ENCODE peak calls at places on chromosomes 3 and 15, in six cellular contexts. One of them, this sample, is unnamed. For H3K9me3, the result is how much of the 10 kb centered on the place peaks cover.

GRCh38 chr15:76991048-76991447 is 3.9 kb upstream of the PSTPIP1 start:
- DNase-seq in right lobe of liver: peak
- DNase-seq in IMR-90: no peak
- DNase-seq in endothelial cell of umbilical vein: no peak
- DNase-seq in ovary: no peak
- DNase-seq in heart left ventricle: no peak
- DNase-seq in this sample: no peak

GRCh38 chr3:127803619-127804018 is 18.7 kb downstream of the MGLL start:
- DNase-seq in right lobe of liver: no peak
- DNase-seq in IMR-90: peak
- DNase-seq in endothelial cell of umbilical vein: peak
- DNase-seq in ovary: no peak
- DNase-seq in heart left ventricle: no peak
- DNase-seq in this sample: no peak

GRCh38 chr15:51969728-51970127 is 1.9 kb downstream of the LEO1 start:
- DNase-seq in right lobe of liver: no peak
- DNase-seq in IMR-90: peak
- DNase-seq in endothelial cell of umbilical vein: no peak
- DNase-seq in ovary: no peak
- DNase-seq in heart left ventricle: no peak
- DNase-seq in this sample: no peak

GRCh38 chr3:42025388-42026138 is 63.7 kb upstream of the ULK4 start:
- DNase-seq in right lobe of liver: peak
- DNase-seq in IMR-90: peak
- DNase-seq in endothelial cell of umbilical vein: peak
- DNase-seq in ovary: peak
- DNase-seq in heart left ventricle: peak
- DNase-seq in this sample: peak

GRCh38 chr3:31220431-31220830 is 312.3 kb upstream of the STT3B start:
- DNase-seq in right lobe of liver: no peak
- DNase-seq in IMR-90: no peak
- DNase-seq in endothelial cell of umbilical vein: no peak
- DNase-seq in ovary: no peak
- DNase-seq in heart left ventricle: no peak
- DNase-seq in this sample: no peak

GRCh38 chr3:139601191-139601961 is 61.8 kb upstream of the RBP1 start:
- DNase-seq in right lobe of liver: no peak
- DNase-seq in IMR-90: no peak
- DNase-seq in endothelial cell of umbilical vein: no peak
- DNase-seq in ovary: no peak
- DNase-seq in heart left ventricle: no peak
- DNase-seq in this sample: no peak

GRCh38 chr3:13009946-13010315 is 63.3 kb downstream of the IQSEC1 start:
- DNase-seq in right lobe of liver: no peak
- DNase-seq in IMR-90: no peak
- DNase-seq in endothelial cell of umbilical vein: no peak
- DNase-seq in ovary: no peak
- DNase-seq in heart left ventricle: no peak
- DNase-seq in this sample: no peak

GRCh38 chr15:31069360-31070000 is 32.0 kb downstream of the TRPM1 start:
- DNase-seq in right lobe of liver: peak
- DNase-seq in IMR-90: peak
- DNase-seq in endothelial cell of umbilical vein: peak
- DNase-seq in ovary: peak
- DNase-seq in heart left ventricle: no peak
- DNase-seq in this sample: peak

GRCh38 chr3:56833031-56833430 is 31.3 kb upstream of the ARHGEF3 start:
- DNase-seq in right lobe of liver: no peak
- DNase-seq in IMR-90: no peak
- DNase-seq in endothelial cell of umbilical vein: no peak
- DNase-seq in ovary: no peak
- DNase-seq in heart left ventricle: no peak
- DNase-seq in this sample: no peak

GRCh38 chr3:66989241-66989640 is 8.9 kb upstream of the KBTBD8 start:
- DNase-seq in right lobe of liver: no peak
- DNase-seq in IMR-90: no peak
- DNase-seq in endothelial cell of umbilical vein: no peak
- DNase-seq in ovary: no peak
- DNase-seq in heart left ventricle: no peak
- DNase-seq in this sample: no peak

GRCh38 chr3:14322001-14322400 is 80.4 kb upstream of the SLC6A6 start:
- DNase-seq in right lobe of liver: no peak
- DNase-seq in IMR-90: no peak
- DNase-seq in endothelial cell of umbilical vein: no peak
- DNase-seq in ovary: no peak
- DNase-seq in heart left ventricle: no peak
- DNase-seq in this sample: no peak

GRCh38 chr3:14320221-14320620 is 82.2 kb upstream of the SLC6A6 start:
- DNase-seq in right lobe of liver: no peak
- DNase-seq in IMR-90: no peak
- DNase-seq in endothelial cell of umbilical vein: no peak
- DNase-seq in ovary: no peak
- DNase-seq in heart left ventricle: no peak
- DNase-seq in this sample: no peak

GRCh38 chr3:14322667-14323295 is 79.6 kb upstream of the SLC6A6 start:
- DNase-seq in right lobe of liver: no peak
- DNase-seq in IMR-90: no peak
- DNase-seq in endothelial cell of umbilical vein: no peak
- DNase-seq in ovary: no peak
- DNase-seq in heart left ventricle: no peak
- DNase-seq in this sample: no peak

GRCh38 chr3:14324224-14324944 is 78.0 kb upstream of the SLC6A6 start:
- DNase-seq in right lobe of liver: no peak
- DNase-seq in IMR-90: peak
- DNase-seq in endothelial cell of umbilical vein: no peak
- DNase-seq in ovary: no peak
- DNase-seq in heart left ventricle: no peak
- DNase-seq in this sample: no peak

GRCh38 chr3:14323401-14324223 is 78.8 kb upstream of the SLC6A6 start:
- DNase-seq in right lobe of liver: no peak
- DNase-seq in IMR-90: no peak
- DNase-seq in endothelial cell of umbilical vein: peak
- DNase-seq in ovary: no peak
- DNase-seq in heart left ventricle: no peak
- DNase-seq in this sample: no peak
- H3K27ac ChIP-seq in right lobe of liver: no peak
- H3K27ac ChIP-seq in IMR-90: no peak
- H3K27ac ChIP-seq in endothelial cell of umbilical vein: peak
- H3K27ac ChIP-seq in ovary: no peak
- H3K27ac ChIP-seq in heart left ventricle: no peak
- H3K27ac ChIP-seq in this sample: no peak

GRCh38 chr15:47157827-47158226 is 559.5 kb upstream of the SEMA6D start:
- DNase-seq in right lobe of liver: no peak
- DNase-seq in IMR-90: no peak
- DNase-seq in endothelial cell of umbilical vein: no peak
- DNase-seq in ovary: no peak
- DNase-seq in heart left ventricle: no peak
- DNase-seq in this sample: no peak
- H3K9me3 ChIP-seq in right lobe of liver: under half
- H3K9me3 ChIP-seq in IMR-90: under half
- H3K9me3 ChIP-seq in endothelial cell of umbilical vein: under half
- H3K9me3 ChIP-seq in ovary: under half
- H3K9me3 ChIP-seq in heart left ventricle: under half
- H3K9me3 ChIP-seq in this sample: under half

DNA sequence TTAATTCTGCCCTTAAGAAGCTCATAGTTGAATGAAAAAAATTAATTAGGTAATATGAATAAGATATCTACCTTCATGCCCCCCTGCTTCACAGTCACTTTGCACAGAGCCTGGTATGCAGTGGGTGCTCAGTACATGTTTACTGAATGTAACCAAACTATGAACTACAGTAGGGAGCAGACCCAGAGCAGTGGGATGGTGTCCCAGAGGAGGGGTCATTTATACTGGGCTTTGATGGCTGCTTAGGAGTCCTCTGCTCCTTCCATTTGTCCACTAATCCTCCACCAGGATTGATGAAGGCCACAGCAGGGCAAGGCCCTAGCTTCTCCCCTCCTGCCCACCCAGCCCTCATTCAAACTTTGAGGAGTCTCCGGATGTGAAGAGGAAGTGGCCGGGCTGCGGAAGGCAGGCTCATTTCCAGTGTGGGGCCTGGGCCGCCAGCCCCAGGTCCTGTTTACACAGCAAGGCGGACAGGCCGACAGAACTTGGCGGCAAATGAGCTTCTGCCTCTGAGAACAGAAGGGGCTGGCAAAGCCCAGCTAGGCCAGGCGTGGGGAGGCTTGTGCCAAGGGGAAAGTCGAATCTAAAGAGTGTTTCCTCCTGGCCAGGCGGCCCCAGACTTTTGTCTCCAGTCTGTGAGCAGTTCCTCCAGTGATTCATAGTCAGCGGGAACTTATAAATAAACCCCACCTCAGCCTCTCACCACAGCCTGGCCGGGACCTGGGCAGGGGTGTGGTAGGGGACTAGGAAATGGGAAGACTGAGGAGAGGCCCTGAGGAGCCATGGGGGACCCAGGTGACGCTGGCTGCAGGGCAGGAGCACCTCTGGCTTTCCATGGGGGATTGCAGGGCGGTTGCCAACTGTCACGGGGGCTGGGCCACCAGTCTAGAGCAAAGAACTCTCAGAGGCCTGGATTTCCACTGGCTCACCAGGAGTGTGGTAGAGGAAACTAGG is 51.6 kb upstream of the LCTL start:
- DNase-seq in right lobe of liver: peak
- DNase-seq in IMR-90: peak
- DNase-seq in endothelial cell of umbilical vein: peak
- DNase-seq in ovary: peak
- DNase-seq in heart left ventricle: peak
- DNase-seq in this sample: peak
- TF ChIP-seq POLR2A in right lobe of liver: peak
- TF ChIP-seq POLR2A in IMR-90: peak
- TF ChIP-seq POLR2A in endothelial cell of umbilical vein: no peak
- TF ChIP-seq POLR2A in ovary: no peak
- TF ChIP-seq POLR2A in heart left ventricle: no peak
- TF ChIP-seq POLR2A in this sample: no peak

DNA sequence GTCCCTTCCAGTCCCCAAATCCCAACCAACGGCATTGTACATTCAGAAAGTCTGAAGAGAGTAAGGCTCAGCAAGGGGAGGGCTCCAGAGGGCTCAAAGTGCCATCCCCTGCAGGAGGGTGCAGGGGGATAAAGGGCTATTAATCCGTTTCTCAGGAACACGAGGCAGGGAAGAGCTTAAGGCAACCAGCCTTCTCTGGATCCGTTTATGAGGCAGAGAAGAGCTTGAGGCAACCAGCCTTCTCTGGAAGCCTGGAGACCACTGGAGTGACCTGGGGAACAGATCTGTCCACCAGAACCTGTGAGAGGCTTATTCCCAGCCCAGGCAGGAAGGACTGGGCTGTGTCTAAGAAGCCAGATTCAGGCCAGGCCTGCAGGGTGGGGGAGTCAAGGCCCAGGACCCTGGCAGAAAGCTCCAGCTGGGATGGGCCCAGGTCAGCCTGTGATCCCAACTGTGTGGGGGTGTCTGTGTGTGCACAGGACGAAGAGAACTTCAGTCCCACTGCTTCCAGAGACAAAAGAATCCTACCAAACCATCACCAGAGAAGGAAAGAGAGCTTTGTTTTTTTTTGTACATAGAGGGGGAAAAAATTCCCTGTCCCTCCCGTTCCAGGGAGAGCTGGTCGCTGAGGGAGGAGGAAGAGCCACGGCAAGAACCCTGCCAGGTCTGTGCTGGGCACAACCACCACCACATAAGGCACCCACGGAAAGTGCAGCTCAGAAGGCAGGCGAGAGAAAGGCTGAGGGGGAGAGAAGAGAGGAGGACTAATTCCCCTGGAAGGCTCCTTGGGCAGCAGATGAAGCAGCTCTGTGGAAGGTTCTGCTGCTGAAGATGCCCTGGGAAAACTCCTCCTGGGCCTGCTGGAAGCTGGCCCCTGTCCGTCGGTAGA is 1.6 kb upstream of the ULK3 start:
- DNase-seq in right lobe of liver: no peak
- DNase-seq in IMR-90: no peak
- DNase-seq in endothelial cell of umbilical vein: no peak
- DNase-seq in ovary: no peak
- DNase-seq in heart left ventricle: no peak
- DNase-seq in this sample: no peak
- H3K27ac ChIP-seq in right lobe of liver: no peak
- H3K27ac ChIP-seq in IMR-90: no peak
- H3K27ac ChIP-seq in endothelial cell of umbilical vein: no peak
- H3K27ac ChIP-seq in ovary: peak
- H3K27ac ChIP-seq in heart left ventricle: no peak
- H3K27ac ChIP-seq in this sample: no peak

This sample was measured in prostate gland.